ENCODE peak calls at places on chromosomes 2 and 18, in nine cellular contexts. D is NCI-H524, W is left colon, Z is thyroid gland, A is cardiac muscle cell, T is left ventricle myocardium inferior, H is Panc1, L is ELR, U is H4. J is an unnamed sample.

GRCh38 chr2:1544478-1545069 is 131.3 kb downstream of the TPO start:
- DNase-seq in D (no peak), W (no peak), Z (peak), A (peak), T (no peak), H (no peak), L (peak), U (no peak), J (no peak)

GRCh38 chr2:149098722-149099121 is 60.2 kb downstream of the LYPD6B start:
- DNase-seq in D (no peak), W (peak), Z (no peak), A (peak), T (no peak), H (no peak), L (peak), U (peak), J (peak)

GRCh38 chr2:180728928-180729559 is 251.4 kb upstream of the UBE2E3 start:
- DNase-seq in D (no peak), W (no peak), Z (no peak), A (peak), T (no peak), H (no peak), L (peak), U (peak), J (peak)

GRCh38 chr18:3250237-3251107 is 2.9 kb downstream of the MYL12A start:
- DNase-seq in D (no peak), W (no peak), Z (no peak), A (peak), T (no peak), H (no peak), L (peak), U (peak), J (peak)

GRCh38 chr2:15693926-15694588 is 102.4 kb downstream of the DDX1 start:
- DNase-seq in D (peak), W (no peak), Z (no peak), A (no peak), T (no peak), H (no peak), L (no peak), U (no peak), J (no peak)

GRCh38 chr2:21288299-21288698 is 164.5 kb downstream of the TDRD15 start:
- DNase-seq in D (no peak), W (no peak), Z (no peak), A (no peak), T (no peak), H (no peak), L (no peak), U (no peak), J (no peak)

GRCh38 chr2:229887441-229887840 is 34.4 kb downstream of the TRIP12 start:
- DNase-seq in D (no peak), W (no peak), Z (no peak), A (no peak), T (no peak), H (no peak), L (no peak), U (no peak), J (no peak)

GRCh38 chr2:198788676-198789075 is 669.1 kb downstream of the SATB2 start:
- DNase-seq in D (no peak), W (no peak), Z (no peak), A (no peak), T (no peak), H (no peak), L (no peak), U (no peak), J (no peak)

GRCh38 chr2:20218331-20219320 is 6.3 kb downstream of the SDC1 start:
- DNase-seq in D (no peak), W (no peak), Z (no peak), A (no peak), T (no peak), H (no peak), L (no peak), U (no peak), J (no peak)

GRCh38 chr2:46765045-46765444 is 150.6 kb downstream of the MCFD2 start:
- DNase-seq in D (no peak), W (no peak), Z (no peak), A (no peak), T (no peak), H (no peak), L (no peak), U (no peak), J (no peak)

GRCh38 chr2:241180495-241180894 is 8.0 kb upstream of the ANO7 start:
- DNase-seq in D (no peak), W (no peak), Z (no peak), A (no peak), T (no peak), H (no peak), L (no peak), U (no peak), J (no peak)

GRCh38 chr2:1740714-1741584 is 3.4 kb downstream of the PXDN start:
- DNase-seq in D (peak), W (no peak), Z (no peak), A (no peak), T (no peak), H (no peak), L (no peak), U (no peak), J (no peak)

GRCh38 chr2:120694034-120694433 is 41.6 kb upstream of the GLI2 start:
- DNase-seq in D (no peak), W (no peak), Z (no peak), A (no peak), T (no peak), H (no peak), L (no peak), U (no peak), J (no peak)

GRCh38 chr2:222594679-222595078 is 61.2 kb downstream of the FARSB start:
- DNase-seq in D (no peak), W (no peak), Z (peak), A (peak), T (no peak), H (no peak), L (peak), U (no peak), J (peak)

GRCh38 chr18:11175266-11175947 is 26.0 kb upstream of the PIEZO2 start:
- DNase-seq in D (no peak), W (no peak), Z (no peak), A (peak), T (no peak), H (no peak), L (peak), U (no peak), J (no peak)

GRCh38 chr2:45123521-45124191 is 114.4 kb upstream of the SIX2 start:
- DNase-seq in D (no peak), W (no peak), Z (no peak), A (no peak), T (no peak), H (no peak), L (no peak), U (no peak), J (peak)

GRCh38 chr2:237482485-237482884 is 4.6 kb upstream of the MLPH start:
- DNase-seq in D (no peak), W (peak), Z (peak), A (no peak), T (peak), H (no peak), L (no peak), U (peak), J (peak)

GRCh38 chr18:10017048-10017447 is 103.2 kb downstream of the VAPA start:
- DNase-seq in D (no peak), W (no peak), Z (no peak), A (no peak), T (no peak), H (no peak), L (peak), U (no peak), J (no peak)

GRCh38 chr18:5238371-5238758 is 41.3 kb upstream of the AKAIN1 start:
- DNase-seq in D (no peak), W (peak), Z (peak), A (peak), T (peak), H (no peak), L (peak), U (no peak), J (no peak)

GRCh38 chr2:182649316-182649715 is 66.7 kb upstream of the DNAJC10 start:
- DNase-seq in D (peak), W (peak), Z (peak), A (peak), T (no peak), H (no peak), L (peak), U (peak), J (peak)

GRCh38 chr2:6917761-6918421 is 679 bp downstream of the RNF144A start:
- DNase-seq in D (no peak), W (peak), Z (peak), A (no peak), T (peak), H (no peak), L (no peak), U (no peak), J (peak)

GRCh38 chr2:219205981-219206441 is 571 bp upstream of the ZFAND2B start:
- DNase-seq in D (no peak), W (no peak), Z (no peak), A (no peak), T (no peak), H (no peak), L (no peak), U (no peak), J (no peak)

GRCh38 chr2:196171946-196172345 is 568 bp upstream of the STK17B start:
- DNase-seq in D (no peak), W (no peak), Z (no peak), A (peak), T (no peak), H (no peak), L (no peak), U (no peak), J (no peak)

GRCh38 chr2:239070466-239070865 is 222.6 kb downstream of the TWIST2 start:
- DNase-seq in D (no peak), W (no peak), Z (no peak), A (no peak), T (no peak), H (no peak), L (no peak), U (no peak), J (no peak)

GRCh38 chr2:129877795-129878775 is 101.4 kb upstream of the RAB6C start:
- DNase-seq in D (no peak), W (peak), Z (peak), A (peak), T (peak), H (no peak), L (peak), U (peak), J (peak)

GRCh38 chr2:209468796-209469325 is 45.0 kb downstream of the MAP2 start:
- DNase-seq in D (no peak), W (no peak), Z (no peak), A (no peak), T (no peak), H (no peak), L (no peak), U (no peak), J (no peak)

GRCh38 chr2:157871415-157871814 is 4.7 kb downstream of the ACVR1 start:
- DNase-seq in D (no peak), W (no peak), Z (no peak), A (no peak), T (no peak), H (no peak), L (no peak), U (peak), J (no peak)

GRCh38 chr2:111627256-111627655 is 256.7 kb downstream of the ANAPC1 start:
- DNase-seq in D (no peak), W (no peak), Z (no peak), A (no peak), T (no peak), H (no peak), L (no peak), U (no peak), J (no peak)

GRCh38 chr2:1613078-1613445 is 131.3 kb downstream of the PXDN start:
- DNase-seq in D (no peak), W (no peak), Z (no peak), A (no peak), T (no peak), H (no peak), L (no peak), U (no peak), J (no peak)

GRCh38 chr2:191598296-191598695 is 79.6 kb upstream of the NABP1 start:
- DNase-seq in D (no peak), W (no peak), Z (no peak), A (no peak), T (no peak), H (no peak), L (peak), U (no peak), J (no peak)

GRCh38 chr2:219056896-219057708 is 3.6 kb downstream of the IHH start:
- DNase-seq in D (no peak), W (no peak), Z (no peak), A (no peak), T (no peak), H (no peak), L (peak), U (no peak), J (no peak)

GRCh38 chr2:25078171-25079049 is 36.5 kb downstream of the EFR3B start:
- DNase-seq in D (no peak), W (no peak), Z (peak), A (peak), T (no peak), H (peak), L (peak), U (peak), J (peak)

GRCh38 chr2:57497489-57498096 is 549.0 kb upstream of the VRK2 start:
- DNase-seq in D (peak), W (peak), Z (peak), A (peak), T (no peak), H (peak), L (peak), U (peak), J (peak)

GRCh38 chr2:74991977-74992376 is 33.5 kb downstream of the POLE4 start:
- DNase-seq in D (no peak), W (no peak), Z (no peak), A (peak), T (no peak), H (no peak), L (peak), U (no peak), J (no peak)

GRCh38 chr2:200179201-200179600 is 127.3 kb upstream of the SPATS2L start:
- DNase-seq in D (no peak), W (no peak), Z (no peak), A (no peak), T (no peak), H (no peak), L (no peak), U (no peak), J (no peak)

GRCh38 chr2:219486424-219486959 is 12.2 kb upstream of the GMPPA start:
- DNase-seq in D (no peak), W (no peak), Z (no peak), A (no peak), T (no peak), H (no peak), L (no peak), U (no peak), J (no peak)

GRCh38 chr2:170305711-170306110 is 127.8 kb downstream of the MYO3B start:
- DNase-seq in D (no peak), W (no peak), Z (no peak), A (no peak), T (no peak), H (no peak), L (no peak), U (no peak), J (no peak)

GRCh38 chr2:202831241-202831997 is 40.1 kb downstream of the ICA1L start:
- DNase-seq in D (peak), W (peak), Z (peak), A (peak), T (no peak), H (peak), L (peak), U (peak), J (peak)

J was measured in Caki2.